ENCODE peak calls at places on chromosomes 16 and 17, in six cellular contexts. One of them, this sample, is unnamed.

GRCh38 chr17:14590458-14591250 is 289.8 kb downstream of the HS3ST3B1 start:
- DNase-seq in HFFc6: no peak
- DNase-seq in transverse colon: no peak
- DNase-seq in AG09319: no peak
- DNase-seq in GM12865: no peak
- DNase-seq in brain microvascular endothelial cell: no peak
- DNase-seq in this sample: no peak

GRCh38 chr16:82700541-82701240 is 73.9 kb downstream of the CDH13 start:
- DNase-seq in HFFc6: peak; percentile 32
- DNase-seq in transverse colon: no peak
- DNase-seq in AG09319: no peak
- DNase-seq in GM12865: peak; percentile 18
- DNase-seq in brain microvascular endothelial cell: peak; percentile 75
- DNase-seq in this sample: no peak

GRCh38 chr16:89575247-89576172 is at the start of gene CPNE7:
- DNase-seq in HFFc6: no peak
- DNase-seq in transverse colon: no peak
- DNase-seq in AG09319: no peak
- DNase-seq in GM12865: no peak
- DNase-seq in brain microvascular endothelial cell: no peak
- DNase-seq in this sample: peak; percentile 43

GRCh38 chr16:52548261-52549010 is 1.5 kb upstream of the TOX3 start:
- DNase-seq in HFFc6: no peak
- DNase-seq in transverse colon: no peak
- DNase-seq in AG09319: no peak
- DNase-seq in GM12865: peak; percentile 7
- DNase-seq in brain microvascular endothelial cell: no peak
- DNase-seq in this sample: peak; percentile 8

GRCh38 chr17:31699281-31699680 is 159.8 kb downstream of the COPRS start:
- DNase-seq in HFFc6: no peak
- DNase-seq in transverse colon: peak; percentile 41
- DNase-seq in AG09319: no peak
- DNase-seq in GM12865: no peak
- DNase-seq in brain microvascular endothelial cell: no peak
- DNase-seq in this sample: no peak

GRCh38 chr16:26983426-26983825 is 83.3 kb upstream of the C16orf82 start:
- DNase-seq in HFFc6: peak; percentile 42
- DNase-seq in transverse colon: no peak
- DNase-seq in AG09319: no peak
- DNase-seq in GM12865: no peak
- DNase-seq in brain microvascular endothelial cell: no peak
- DNase-seq in this sample: no peak

GRCh38 chr17:17724307-17724921 is 43.2 kb downstream of the RAI1 start:
- DNase-seq in HFFc6: no peak
- DNase-seq in transverse colon: no peak
- DNase-seq in AG09319: no peak
- DNase-seq in GM12865: peak; percentile 59
- DNase-seq in brain microvascular endothelial cell: no peak
- DNase-seq in this sample: peak; percentile 87

GRCh38 chr17:4532860-4533521 is 22.2 kb downstream of the MYBBP1A start:
- DNase-seq in HFFc6: no peak
- DNase-seq in transverse colon: no peak
- DNase-seq in AG09319: no peak
- DNase-seq in GM12865: no peak
- DNase-seq in brain microvascular endothelial cell: no peak
- DNase-seq in this sample: no peak

GRCh38 chr17:48571024-48571818 is 6.9 kb downstream of the HOXB4 start:
- DNase-seq in HFFc6: no peak
- DNase-seq in transverse colon: no peak
- DNase-seq in AG09319: no peak
- DNase-seq in GM12865: no peak
- DNase-seq in brain microvascular endothelial cell: no peak
- DNase-seq in this sample: no peak

GRCh38 chr17:74182041-74182783 is 21.3 kb upstream of the RPL38 start:
- DNase-seq in HFFc6: no peak
- DNase-seq in transverse colon: no peak
- DNase-seq in AG09319: no peak
- DNase-seq in GM12865: no peak
- DNase-seq in brain microvascular endothelial cell: no peak
- DNase-seq in this sample: no peak

GRCh38 chr17:4711671-4712111 is 1.3 kb downstream of the ARRB2 start:
- DNase-seq in HFFc6: no peak
- DNase-seq in transverse colon: peak; percentile 76
- DNase-seq in AG09319: no peak
- DNase-seq in GM12865: no peak
- DNase-seq in brain microvascular endothelial cell: no peak
- DNase-seq in this sample: no peak

GRCh38 chr16:81053761-81054160 is 18.1 kb downstream of the ATMIN start:
- DNase-seq in HFFc6: no peak
- DNase-seq in transverse colon: no peak
- DNase-seq in AG09319: no peak
- DNase-seq in GM12865: no peak
- DNase-seq in brain microvascular endothelial cell: no peak
- DNase-seq in this sample: no peak

GRCh38 chr16:89358030-89359005 is 132.0 kb downstream of the ANKRD11 start:
- DNase-seq in HFFc6: no peak
- DNase-seq in transverse colon: peak; percentile 50
- DNase-seq in AG09319: no peak
- DNase-seq in GM12865: peak; percentile 53
- DNase-seq in brain microvascular endothelial cell: no peak
- DNase-seq in this sample: no peak

GRCh38 chr16:14378684-14379467 is 251.2 kb downstream of the PARN start:
- DNase-seq in HFFc6: peak; percentile 79
- DNase-seq in transverse colon: no peak
- DNase-seq in AG09319: peak; percentile 18
- DNase-seq in GM12865: no peak
- DNase-seq in brain microvascular endothelial cell: no peak
- DNase-seq in this sample: peak; percentile 25

GRCh38 chr17:17315142-17315821 is 12.1 kb downstream of the NT5M start:
- DNase-seq in HFFc6: no peak
- DNase-seq in transverse colon: no peak
- DNase-seq in AG09319: no peak
- DNase-seq in GM12865: no peak
- DNase-seq in brain microvascular endothelial cell: no peak
- DNase-seq in this sample: no peak

GRCh38 chr16:25065899-25066298 is 45.6 kb upstream of the LCMT1 start:
- DNase-seq in HFFc6: no peak
- DNase-seq in transverse colon: no peak
- DNase-seq in AG09319: no peak
- DNase-seq in GM12865: peak; percentile 65
- DNase-seq in brain microvascular endothelial cell: no peak
- DNase-seq in this sample: no peak

GRCh38 chr16:87541004-87541881 is 48.4 kb upstream of the ZCCHC14 start:
- DNase-seq in HFFc6: no peak
- DNase-seq in transverse colon: peak; percentile 33
- DNase-seq in AG09319: no peak
- DNase-seq in GM12865: no peak
- DNase-seq in brain microvascular endothelial cell: peak; percentile 94
- DNase-seq in this sample: peak; percentile 73

GRCh38 chr17:60075981-60076380 is 2.7 kb downstream of the HEATR6 start:
- DNase-seq in HFFc6: no peak
- DNase-seq in transverse colon: no peak
- DNase-seq in AG09319: no peak
- DNase-seq in GM12865: no peak
- DNase-seq in brain microvascular endothelial cell: no peak
- DNase-seq in this sample: no peak

GRCh38 chr17:53420035-53420641 is 402.6 kb upstream of the KIF2B start:
- DNase-seq in HFFc6: no peak
- DNase-seq in transverse colon: no peak
- DNase-seq in AG09319: no peak
- DNase-seq in GM12865: no peak
- DNase-seq in brain microvascular endothelial cell: no peak
- DNase-seq in this sample: no peak

GRCh38 chr17:29461807-29462206 is 71.6 kb downstream of the TAOK1 start:
- DNase-seq in HFFc6: no peak
- DNase-seq in transverse colon: no peak
- DNase-seq in AG09319: peak; percentile 42
- DNase-seq in GM12865: no peak
- DNase-seq in brain microvascular endothelial cell: no peak
- DNase-seq in this sample: no peak

GRCh38 chr17:38451840-38452529 is 23.7 kb downstream of the ARHGAP23 start:
- DNase-seq in HFFc6: peak; percentile 91
- DNase-seq in transverse colon: no peak
- DNase-seq in AG09319: peak; percentile 67
- DNase-seq in GM12865: no peak
- DNase-seq in brain microvascular endothelial cell: peak; percentile 77
- DNase-seq in this sample: no peak

GRCh38 chr17:70484050-70484449 is 314.7 kb downstream of the KCNJ2 start:
- DNase-seq in HFFc6: no peak
- DNase-seq in transverse colon: no peak
- DNase-seq in AG09319: no peak
- DNase-seq in GM12865: no peak
- DNase-seq in brain microvascular endothelial cell: no peak
- DNase-seq in this sample: no peak

GRCh38 chr17:13522749-13523148 is 79.0 kb downstream of the HS3ST3A1 start:
- DNase-seq in HFFc6: no peak
- DNase-seq in transverse colon: no peak
- DNase-seq in AG09319: no peak
- DNase-seq in GM12865: no peak
- DNase-seq in brain microvascular endothelial cell: no peak
- DNase-seq in this sample: no peak

GRCh38 chr17:4008496-4009163 is 44.4 kb upstream of the ATP2A3 start:
- DNase-seq in HFFc6: no peak
- DNase-seq in transverse colon: no peak
- DNase-seq in AG09319: no peak
- DNase-seq in GM12865: no peak
- DNase-seq in brain microvascular endothelial cell: no peak
- DNase-seq in this sample: no peak

GRCh38 chr17:68539536-68540469 is 27.6 kb downstream of the PRKAR1A start:
- DNase-seq in HFFc6: peak; percentile 7
- DNase-seq in transverse colon: no peak
- DNase-seq in AG09319: no peak
- DNase-seq in GM12865: peak; percentile 35
- DNase-seq in brain microvascular endothelial cell: no peak
- DNase-seq in this sample: peak; percentile 57
- TF ChIP-seq CTCF in HFFc6: peak; percentile 39
- TF ChIP-seq CTCF in transverse colon: no peak
- TF ChIP-seq CTCF in AG09319: peak; percentile 28
- TF ChIP-seq CTCF in GM12865: peak; percentile 9
- TF ChIP-seq CTCF in brain microvascular endothelial cell: peak; percentile 25
- TF ChIP-seq CTCF in this sample: peak; percentile 40

DNA sequence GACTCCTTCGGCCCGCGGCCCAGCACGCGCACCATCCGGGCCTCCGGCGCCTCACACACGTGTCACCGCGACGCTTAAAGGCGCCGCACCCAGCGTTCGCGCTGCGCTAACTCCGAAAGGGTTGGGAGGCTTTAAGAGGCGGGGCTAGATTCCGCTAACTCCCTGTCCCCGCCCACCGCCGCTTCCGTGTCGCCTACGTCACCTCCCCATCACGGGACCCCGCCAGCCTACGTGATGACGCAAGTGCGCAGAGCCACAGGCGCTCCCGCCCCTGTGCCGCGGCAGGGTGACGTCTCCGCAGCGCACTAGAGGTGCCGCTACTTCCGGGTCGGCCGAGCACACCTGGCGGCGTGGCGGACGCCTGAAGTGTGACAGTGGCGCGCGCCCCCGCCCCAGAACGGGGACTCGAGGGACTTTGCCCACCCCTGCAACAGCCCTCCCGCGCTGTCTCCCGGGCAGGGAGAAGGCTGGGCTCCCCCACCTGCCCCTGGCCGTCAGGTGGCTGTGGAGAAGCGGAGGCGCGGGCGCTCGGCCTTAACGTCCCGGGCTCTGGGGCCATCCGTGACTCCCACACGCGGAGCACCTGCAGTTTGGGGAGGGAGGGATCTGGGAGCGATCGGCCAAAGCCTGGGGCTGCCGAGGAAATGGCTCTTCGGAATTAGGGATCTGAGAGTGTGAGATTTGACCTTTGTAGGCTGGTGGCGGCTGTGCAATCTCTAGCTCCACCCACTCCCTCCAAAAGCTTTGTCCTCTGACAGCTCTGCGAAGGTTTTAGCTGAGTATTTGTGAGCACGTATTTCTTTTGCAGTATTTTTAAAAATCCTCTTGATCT is at the start of gene USP36:
- DNase-seq in HFFc6: peak; percentile 97
- DNase-seq in transverse colon: peak; percentile 100
- DNase-seq in AG09319: peak; percentile 98
- DNase-seq in GM12865: peak; percentile 100
- DNase-seq in brain microvascular endothelial cell: peak; percentile 98
- DNase-seq in this sample: peak; percentile 100
- TF ChIP-seq CTCF in HFFc6: peak; percentile 17
- TF ChIP-seq CTCF in transverse colon: peak; percentile 47
- TF ChIP-seq CTCF in AG09319: no peak
- TF ChIP-seq CTCF in GM12865: no peak
- TF ChIP-seq CTCF in brain microvascular endothelial cell: no peak
- TF ChIP-seq CTCF in this sample: no peak

GRCh38 chr17:1644493-1645206 is 882 bp downstream of the SCARF1 start:
- DNase-seq in HFFc6: peak; percentile 33
- DNase-seq in transverse colon: no peak
- DNase-seq in AG09319: no peak
- DNase-seq in GM12865: peak; percentile 85
- DNase-seq in brain microvascular endothelial cell: no peak
- DNase-seq in this sample: no peak

GRCh38 chr17:1643999-1644492 is 1.5 kb downstream of the SCARF1 start:
- DNase-seq in HFFc6: no peak
- DNase-seq in transverse colon: no peak
- DNase-seq in AG09319: no peak
- DNase-seq in GM12865: peak; percentile 51
- DNase-seq in brain microvascular endothelial cell: no peak
- DNase-seq in this sample: peak; percentile 24

GRCh38 chr17:1641065-1641403 is 4.5 kb downstream of the SCARF1 start:
- DNase-seq in HFFc6: no peak
- DNase-seq in transverse colon: no peak
- DNase-seq in AG09319: no peak
- DNase-seq in GM12865: no peak
- DNase-seq in brain microvascular endothelial cell: no peak
- DNase-seq in this sample: no peak

GRCh38 chr17:1645207-1646171 is at the start of gene SCARF1:
- DNase-seq in HFFc6: no peak
- DNase-seq in transverse colon: no peak
- DNase-seq in AG09319: no peak
- DNase-seq in GM12865: no peak
- DNase-seq in brain microvascular endothelial cell: no peak
- DNase-seq in this sample: no peak

GRCh38 chr17:1643293-1643998 is 2.1 kb downstream of the SCARF1 start:
- DNase-seq in HFFc6: no peak
- DNase-seq in transverse colon: peak; percentile 88
- DNase-seq in AG09319: no peak
- DNase-seq in GM12865: peak; percentile 71
- DNase-seq in brain microvascular endothelial cell: no peak
- DNase-seq in this sample: peak; percentile 70
- TF ChIP-seq CTCF in HFFc6: peak; percentile 51
- TF ChIP-seq CTCF in transverse colon: peak; percentile 52
- TF ChIP-seq CTCF in AG09319: no peak
- TF ChIP-seq CTCF in GM12865: peak; percentile 28
- TF ChIP-seq CTCF in brain microvascular endothelial cell: peak; percentile 7
- TF ChIP-seq CTCF in this sample: peak; percentile 17

GRCh38 chr16:49608801-49609200 is 235.2 kb downstream of the C16orf78 start:
- DNase-seq in HFFc6: no peak
- DNase-seq in transverse colon: no peak
- DNase-seq in AG09319: no peak
- DNase-seq in GM12865: peak; percentile 55
- DNase-seq in brain microvascular endothelial cell: peak; percentile 48
- DNase-seq in this sample: peak; percentile 77
- TF ChIP-seq CTCF in HFFc6: no peak
- TF ChIP-seq CTCF in transverse colon: no peak
- TF ChIP-seq CTCF in AG09319: peak; percentile 77
- TF ChIP-seq CTCF in GM12865: peak; percentile 54
- TF ChIP-seq CTCF in brain microvascular endothelial cell: peak; percentile 89
- TF ChIP-seq CTCF in this sample: peak; percentile 76

GRCh38 chr16:2329532-2329931 is 11.0 kb downstream of the ABCA3 start:
- DNase-seq in HFFc6: no peak
- DNase-seq in transverse colon: no peak
- DNase-seq in AG09319: no peak
- DNase-seq in GM12865: no peak
- DNase-seq in brain microvascular endothelial cell: no peak
- DNase-seq in this sample: no peak
- TF ChIP-seq CTCF in HFFc6: no peak
- TF ChIP-seq CTCF in transverse colon: no peak
- TF ChIP-seq CTCF in AG09319: no peak
- TF ChIP-seq CTCF in GM12865: no peak
- TF ChIP-seq CTCF in brain microvascular endothelial cell: no peak
- TF ChIP-seq CTCF in this sample: no peak